ENCODE peak calls at places on chromosomes 7 and 10, in nine cellular contexts. H, Z, K, M, R, Y, V, E and D are unnamed samples.

GRCh38 chr7:100088621-100089457 is at the start of gene COPS6:
- DNase-seq in H (peak; percentile 96), Z (peak; percentile 88), K (peak; percentile 81), M (peak; percentile 93), R (peak; percentile 92), Y (peak; percentile 42), V (peak; percentile 90), E (peak; percentile 87), D (no peak)

GRCh38 chr7:23852135-23852534 is 142.1 kb downstream of the STK31 start:
- DNase-seq in H (no peak), Z (no peak), K (no peak), M (no peak), R (no peak), Y (no peak), V (no peak), E (no peak), D (no peak)

GRCh38 chr7:122974229-122974628 is 21.3 kb downstream of the TAS2R16 start:
- DNase-seq in H (no peak), Z (no peak), K (no peak), M (no peak), R (no peak), Y (peak; percentile 4), V (no peak), E (no peak), D (no peak)

GRCh38 chr7:130107949-130108674 is 37.8 kb downstream of the KLHDC10 start:
- DNase-seq in H (no peak), Z (no peak), K (no peak), M (no peak), R (no peak), Y (no peak), V (no peak), E (no peak), D (no peak)

GRCh38 chr7:36683695-36684357 is 40.5 kb downstream of the AOAH start:
- DNase-seq in H (no peak), Z (no peak), K (no peak), M (no peak), R (peak; percentile 6), Y (peak; percentile 78), V (no peak), E (no peak), D (no peak)

GRCh38 chr7:144786522-144786921 is 49.3 kb downstream of the TPK1 start:
- DNase-seq in H (no peak), Z (no peak), K (no peak), M (no peak), R (no peak), Y (no peak), V (no peak), E (no peak), D (no peak)

GRCh38 chr10:102310356-102311024 is 65.2 kb downstream of the GBF1 start:
- DNase-seq in H (no peak), Z (no peak), K (no peak), M (no peak), R (peak; percentile 86), Y (no peak), V (no peak), E (peak; percentile 49), D (no peak)

GRCh38 chr10:117007080-117007479 is 2.1 kb upstream of the SHTN1 start:
- DNase-seq in H (no peak), Z (no peak), K (no peak), M (no peak), R (peak; percentile 76), Y (peak; percentile 49), V (no peak), E (no peak), D (peak; percentile 60)

GRCh38 chr7:95989301-95989700 is 216.9 kb downstream of the DYNC1I1 start:
- DNase-seq in H (no peak), Z (no peak), K (no peak), M (no peak), R (no peak), Y (no peak), V (no peak), E (no peak), D (no peak)

GRCh38 chr10:110279062-110279986 is 25.4 kb downstream of the SMNDC1 start:
- DNase-seq in H (no peak), Z (peak; percentile 71), K (peak; percentile 53), M (no peak), R (peak; percentile 79), Y (no peak), V (peak; percentile 68), E (peak; percentile 76), D (peak; percentile 47)

GRCh38 chr10:127973810-127974311 is 67.0 kb downstream of the PTPRE start:
- DNase-seq in H (no peak), Z (no peak), K (no peak), M (no peak), R (no peak), Y (no peak), V (no peak), E (no peak), D (no peak)

GRCh38 chr10:78777466-78778256 is 291.1 kb upstream of the ZMIZ1 start:
- DNase-seq in H (no peak), Z (peak; percentile 73), K (no peak), M (no peak), R (peak; percentile 59), Y (no peak), V (no peak), E (peak; percentile 20), D (peak; percentile 61)

GRCh38 chr10:94630017-94630688 is 53.4 kb upstream of the CYP2C18 start:
- DNase-seq in H (no peak), Z (no peak), K (no peak), M (no peak), R (peak; percentile 30), Y (no peak), V (peak; percentile 37), E (no peak), D (no peak)

GRCh38 chr10:103843045-103843444 is 12.3 kb downstream of the SH3PXD2A start:
- DNase-seq in H (peak; percentile 31), Z (no peak), K (no peak), M (no peak), R (no peak), Y (no peak), V (no peak), E (no peak), D (no peak)

DNA sequence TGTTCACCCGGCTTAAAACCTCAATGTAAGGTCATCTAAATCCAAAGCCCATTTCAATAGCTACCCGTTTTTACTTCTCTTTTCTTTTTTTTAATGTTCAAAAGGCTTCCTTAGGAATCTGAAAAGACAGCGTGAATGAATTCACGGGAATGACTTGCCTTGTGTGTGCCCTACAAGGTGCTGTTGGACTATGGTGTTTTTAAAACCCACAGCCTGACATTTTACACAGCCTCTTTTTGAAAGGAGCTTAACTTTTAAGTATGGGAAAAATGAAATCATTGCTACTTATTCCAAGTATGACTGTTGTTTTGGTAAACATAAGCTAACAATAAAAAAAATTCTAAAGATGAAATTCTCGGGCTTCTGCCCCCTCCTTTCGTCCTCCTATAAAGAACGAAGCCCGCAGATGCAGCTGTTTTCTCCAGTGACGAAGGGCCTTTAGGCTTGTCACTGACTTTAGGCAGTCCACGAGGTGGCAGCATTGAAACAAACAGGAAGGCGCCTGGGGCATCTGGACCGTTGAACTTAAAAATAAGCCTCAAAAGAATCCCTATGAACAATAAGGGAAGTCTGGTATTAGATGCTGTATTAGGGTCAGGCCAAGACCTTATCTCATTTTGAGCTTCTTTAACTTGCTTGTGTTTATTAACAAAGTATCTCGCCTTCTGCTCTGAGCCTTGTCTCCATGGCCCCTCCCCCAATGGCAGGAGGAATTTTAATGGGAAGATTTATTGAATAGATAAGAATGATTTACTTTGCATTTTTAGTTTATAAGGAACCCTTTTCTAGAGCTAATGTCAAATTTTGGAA is 141.2 kb downstream of the NRP1 start:
- DNase-seq in H (peak; percentile 81), Z (peak; percentile 90), K (peak; percentile 75), M (peak; percentile 90), R (peak; percentile 89), Y (peak; percentile 51), V (peak; percentile 75), E (peak; percentile 88), D (peak; percentile 83)
- TF ChIP-seq CTCF in H (peak; percentile 36), Z (peak; percentile 85), K (peak; percentile 65), M (peak; percentile 92), R (peak; percentile 64), Y (peak; percentile 93), V (peak; percentile 68), E (peak; percentile 60), D (peak; percentile 81)

DNA sequence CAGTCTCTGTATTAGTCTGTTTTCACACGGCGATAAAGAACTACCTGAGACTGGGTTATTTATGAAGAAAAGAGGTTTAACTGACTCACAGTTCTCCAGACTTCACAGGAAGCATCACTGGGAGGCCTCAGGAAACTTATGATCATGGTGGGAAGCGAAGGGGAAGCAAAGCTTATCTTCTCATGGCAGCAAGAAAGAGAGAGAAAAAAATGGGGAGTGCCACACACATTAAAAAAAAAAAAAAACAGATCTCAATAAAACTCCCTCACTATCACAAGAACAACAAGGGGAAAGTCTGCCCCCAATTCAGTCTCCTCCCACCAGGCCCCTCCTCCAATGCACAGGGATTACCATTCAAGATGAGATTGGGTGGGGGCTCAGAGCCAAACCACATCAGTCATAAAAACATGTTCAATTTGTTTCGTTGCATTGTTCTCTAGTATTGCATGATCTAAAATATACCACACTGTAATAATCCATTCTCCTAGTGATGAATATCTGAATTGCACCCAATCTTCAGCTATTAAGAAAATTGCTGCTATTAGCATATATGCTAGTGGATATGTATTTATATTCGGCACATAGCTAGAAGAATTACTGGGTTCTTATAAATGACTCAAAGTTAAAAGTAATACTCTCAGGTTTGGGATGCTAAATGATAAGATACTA is 328.9 kb upstream of the KCND2 start:
- DNase-seq in H (no peak), Z (no peak), K (no peak), M (no peak), R (no peak), Y (no peak), V (no peak), E (no peak), D (no peak)
- TF ChIP-seq CTCF in H (no peak), Z (no peak), K (no peak), M (no peak), R (no peak), Y (peak; percentile 19), V (no peak), E (no peak), D (no peak)

GRCh38 chr7:149615690-149616270 is 118.2 kb upstream of the ZNF746 start:
- DNase-seq in H (no peak), Z (no peak), K (no peak), M (no peak), R (no peak), Y (no peak), V (no peak), E (peak; percentile 16), D (no peak)
- TF ChIP-seq CTCF in H (no peak), Z (peak; percentile 21), K (no peak), M (no peak), R (no peak), Y (peak; percentile 7), V (no peak), E (no peak), D (peak; percentile 19)

DNA sequence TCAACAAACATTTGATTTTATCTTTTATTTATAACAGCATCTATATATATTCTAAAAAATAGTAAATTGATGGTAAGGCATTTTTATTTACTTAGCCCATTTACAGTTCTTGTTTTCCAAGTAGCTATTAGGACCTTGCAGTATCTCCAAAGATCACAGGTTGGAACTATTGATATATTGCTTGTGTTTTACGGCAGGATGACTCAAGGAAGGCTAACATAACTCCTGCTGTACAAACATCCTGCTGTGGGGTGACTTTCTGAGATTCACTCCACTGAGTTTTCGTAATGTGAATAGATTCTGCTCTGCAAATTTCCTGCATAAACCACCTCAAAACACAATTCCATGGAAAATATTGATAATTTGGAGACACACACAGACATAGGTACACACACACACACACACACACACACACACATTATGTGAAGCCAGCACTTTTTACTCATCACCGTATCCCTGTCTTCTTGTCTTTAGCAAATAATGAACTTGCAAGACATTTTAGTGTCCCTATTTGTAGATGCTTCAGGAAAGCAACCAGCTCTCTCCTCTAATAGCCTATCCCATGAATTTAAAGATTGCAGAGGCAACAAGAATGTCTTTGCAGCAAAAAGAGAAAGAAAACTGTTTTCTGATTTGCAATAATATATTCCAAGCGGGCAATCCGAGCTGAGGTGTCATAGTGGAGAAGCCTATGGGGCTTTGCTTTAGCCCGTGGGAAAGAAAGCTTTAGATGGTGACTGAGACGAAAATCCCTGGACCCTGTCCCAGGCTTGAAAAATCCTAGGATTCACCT is 722 bp downstream of the AGR2 start:
- DNase-seq in H (no peak), Z (no peak), K (no peak), M (no peak), R (peak; percentile 63), Y (no peak), V (no peak), E (no peak), D (peak; percentile 78)
- TF ChIP-seq CTCF in H (no peak), Z (no peak), K (no peak), M (no peak), R (no peak), Y (no peak), V (no peak), E (no peak), D (no peak)